ENCODE peak calls at places on chromosomes 12 and 14, in four cellular contexts. X is tibial nerve, Q is A549, E is choroid plexus epithelial cell. Y is an unnamed sample.

GRCh38 chr12:11731455-11731854 is 82.0 kb downstream of the ETV6 start:
- DNase-seq in X (no peak), Q (peak; percentile 21), E (peak; percentile 84), Y (peak; percentile 62)

GRCh38 chr14:37232907-37233481 is 35.3 kb downstream of the MIPOL1 start:
- DNase-seq in Q (peak; percentile 63), X (no peak), E (peak; percentile 77), Y (peak; percentile 70)

GRCh38 chr12:94309348-94309747 is 150.3 kb downstream of the CEP83 start:
- DNase-seq in Q (no peak), E (no peak), X (no peak), Y (no peak)

GRCh38 chr12:104910196-104910840 is 47.8 kb downstream of the SLC41A2 start:
- DNase-seq in Q (no peak), X (no peak), E (peak; percentile 48), Y (peak; percentile 29)

GRCh38 chr14:34059037-34059924 is 108.4 kb upstream of the EGLN3 start:
- DNase-seq in Q (peak; percentile 66), X (no peak), E (no peak), Y (no peak)

GRCh38 chr12:25959069-25959961 is 833 bp downstream of the RASSF8 start:
- DNase-seq in X (no peak), Q (peak; percentile 46), E (peak; percentile 92), Y (peak; percentile 92)

GRCh38 chr12:107543841-107544240 is 141.8 kb upstream of the PWP1 start:
- DNase-seq in Q (no peak), E (no peak), X (no peak), Y (no peak)

GRCh38 chr12:21476949-21477348 is 24.5 kb downstream of the RECQL start:
- DNase-seq in E (peak; percentile 72), Q (no peak), X (no peak), Y (peak; percentile 8)

GRCh38 chr14:66379116-66379515 is 107.1 kb upstream of the CCDC196 start:
- DNase-seq in X (no peak), Q (no peak), E (no peak), Y (no peak)

GRCh38 chr14:94098359-94098758 is 12.2 kb upstream of the IFI27 start:
- DNase-seq in E (peak; percentile 23), Q (no peak), X (no peak), Y (peak; percentile 88)

GRCh38 chr14:28759658-28760313 is 6.8 kb upstream of the FOXG1 start:
- DNase-seq in E (no peak), Q (no peak), X (no peak), Y (no peak)

GRCh38 chr12:120194534-120195395 is at the start of gene GCN1:
- DNase-seq in E (peak; percentile 86), X (peak; percentile 64), Q (peak; percentile 84), Y (peak; percentile 76)

GRCh38 chr12:47397664-47398281 is 308.1 kb downstream of the RPAP3 start:
- DNase-seq in E (peak; percentile 89), X (no peak), Q (peak; percentile 95), Y (peak; percentile 81)

GRCh38 chr14:70873627-70874026 is 33.6 kb upstream of the PCNX1 start:
- DNase-seq in X (no peak), E (no peak), Q (no peak), Y (no peak)

GRCh38 chr12:71607494-71608330 is 55.9 kb downstream of the ZFC3H1 start:
- DNase-seq in Q (no peak), X (no peak), E (no peak), Y (no peak)

GRCh38 chr12:72574138-72574537 is 302.0 kb downstream of the TRHDE start:
- DNase-seq in X (no peak), Q (no peak), E (no peak), Y (no peak)

GRCh38 chr12:53940448-53941014 is 1.9 kb downstream of the HOXC13 start:
- DNase-seq in Q (no peak), X (no peak), E (no peak), Y (no peak)
- H3K4me3 ChIP-seq in Q (peak overlapping the region; percentile 86), X (no peak overlapping the region), E (no peak overlapping the region), Y (no peak overlapping the region)

DNA sequence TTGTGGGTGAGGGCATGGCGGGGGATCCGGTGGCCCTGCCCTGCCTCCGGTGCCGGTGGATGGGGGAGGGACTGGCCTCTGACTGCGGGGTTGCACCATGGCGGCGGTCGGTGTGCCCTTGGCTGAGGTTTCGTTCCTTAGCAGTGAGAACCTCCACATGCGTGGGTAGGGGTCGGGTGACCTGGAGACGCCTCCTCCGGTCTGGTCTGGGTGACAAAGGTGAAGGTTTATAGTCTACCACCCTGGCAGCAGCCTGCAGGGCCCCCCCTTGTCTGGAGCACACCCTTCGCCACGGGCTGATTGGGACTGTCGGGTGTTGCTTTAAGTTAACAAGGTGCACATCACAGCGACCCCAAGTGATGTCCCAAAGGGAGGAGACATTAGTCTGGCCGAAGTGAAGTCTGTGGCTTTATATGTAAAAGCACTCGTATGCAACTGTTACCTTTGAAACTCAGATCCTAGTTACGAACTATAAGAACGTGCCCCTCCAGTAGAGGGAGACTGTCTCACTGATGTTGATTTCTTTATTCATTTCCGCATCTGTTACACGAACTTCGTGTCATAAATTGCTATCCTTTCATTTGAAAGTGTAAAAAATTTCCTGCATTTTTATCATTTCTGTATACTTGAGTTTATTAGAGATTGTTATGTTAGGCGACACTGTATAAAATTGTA is 74.4 kb downstream of the WDR20 start:
- DNase-seq in E (no peak), Q (peak; percentile 12), X (no peak), Y (no peak)
- TF ChIP-seq CTCF in E (peak; percentile 26), Q (peak; percentile 32), X (no peak), Y (no peak)

DNA sequence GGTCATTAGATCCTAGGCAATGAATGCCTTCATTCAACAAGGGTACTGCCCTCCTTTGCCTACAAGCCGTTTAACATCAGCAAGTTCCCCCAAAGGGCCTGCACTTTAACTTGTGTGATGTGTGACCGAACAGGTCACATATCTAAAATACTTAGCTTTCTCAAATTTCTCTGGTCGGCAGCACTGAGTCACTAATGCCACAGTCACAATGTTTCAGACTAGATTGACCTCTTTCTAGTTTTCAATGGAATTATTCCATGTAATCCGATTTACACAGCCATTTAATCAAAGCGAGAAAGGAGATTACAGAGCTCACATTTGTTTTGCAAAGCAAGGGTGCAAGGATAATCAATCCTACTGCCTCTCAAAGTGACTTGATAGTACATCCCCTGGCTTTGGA is 2.0 kb downstream of the KITLG start:
- DNase-seq in Q (no peak), E (peak; percentile 26), X (no peak), Y (no peak)
- H3K4me3 ChIP-seq in Q (peak overlapping the region; percentile 70), E (peak overlapping the region; percentile 83), X (peak overlapping the region; percentile 62), Y (peak overlapping the region; percentile 87)

DNA sequence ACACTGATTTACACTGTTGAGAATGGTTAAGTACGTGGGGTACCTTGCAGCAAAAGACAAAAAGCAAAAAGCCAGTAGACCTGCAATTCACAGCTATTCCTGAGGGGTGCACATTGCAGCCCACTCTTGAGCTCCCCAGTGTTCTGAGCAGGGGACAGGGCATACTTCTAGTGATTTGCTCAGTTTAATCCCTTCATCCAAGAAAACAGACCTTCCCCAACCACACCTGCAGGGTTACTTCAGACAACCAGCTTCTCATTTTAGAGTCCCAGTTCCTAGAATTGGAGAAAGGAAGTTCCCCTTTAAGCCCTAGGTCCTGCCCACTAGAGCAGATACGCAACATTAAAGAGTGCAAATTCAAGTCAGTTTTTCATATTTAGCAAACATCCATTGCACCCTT is 3.6 kb upstream of the WSB2 start:
- DNase-seq in E (peak; percentile 33), X (no peak), Q (no peak), Y (no peak)
- TF ChIP-seq CTCF in E (peak; percentile 47), X (no peak), Q (no peak), Y (peak; percentile 19)

GRCh38 chr12:110545812-110546211 is 37.3 kb downstream of the PPTC7 start:
- DNase-seq in Q (no peak), X (no peak), E (peak; percentile 37), Y (no peak)

GRCh38 chr12:110549716-110550115 is 33.4 kb downstream of the PPTC7 start:
- DNase-seq in Q (no peak), X (no peak), E (no peak), Y (no peak)

GRCh38 chr12:110546339-110546738 is 36.8 kb downstream of the PPTC7 start:
- DNase-seq in E (peak; percentile 91), Q (peak; percentile 28), X (no peak), Y (peak; percentile 94)

GRCh38 chr12:110548678-110549077 is 34.4 kb downstream of the PPTC7 start:
- DNase-seq in E (peak; percentile 58), Q (no peak), X (no peak), Y (peak; percentile 70)

DNA sequence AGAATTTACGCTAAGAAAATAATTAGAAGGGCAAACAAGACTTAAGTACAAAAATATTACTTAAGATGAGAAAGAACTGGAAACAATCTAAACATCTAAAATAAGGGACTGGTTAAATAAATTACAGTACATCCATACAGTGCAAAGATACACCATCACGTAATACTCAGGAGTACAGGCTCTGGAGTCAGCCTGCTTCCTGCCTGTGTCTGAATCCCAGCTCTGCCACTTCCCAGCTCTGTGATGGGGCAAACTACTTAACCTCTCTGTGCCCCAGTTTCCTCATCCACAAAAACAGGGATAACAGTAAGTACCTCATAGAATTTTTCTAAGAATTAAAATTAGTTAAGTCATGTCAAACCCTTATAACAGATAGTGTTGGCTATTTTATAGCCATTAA is 36.0 kb downstream of the PPTC7 start:
- DNase-seq in E (no peak), Q (no peak), X (no peak), Y (no peak)
- H3K4me3 ChIP-seq in E (no peak overlapping the region), Q (no peak overlapping the region), X (no peak overlapping the region), Y (no peak overlapping the region)

DNA sequence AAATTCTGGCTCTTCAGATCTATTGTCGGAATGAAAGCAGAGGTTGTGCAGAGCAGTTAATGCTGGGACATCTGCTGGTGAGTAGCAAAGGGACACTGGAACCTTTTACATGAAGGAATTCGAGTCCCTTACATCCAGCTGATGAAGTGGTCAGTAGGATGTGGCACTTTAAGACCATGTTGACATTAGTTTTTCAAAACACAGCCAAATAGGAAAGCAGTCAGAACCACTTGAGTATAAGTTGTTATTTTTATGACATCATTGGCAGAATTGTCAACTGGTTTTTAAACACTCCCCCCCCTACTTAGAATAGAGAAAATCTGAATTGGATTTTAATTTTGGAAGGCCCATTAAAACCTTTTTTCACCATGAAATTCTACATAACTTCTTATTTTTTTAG is 46.8 kb upstream of the AMN start:
- DNase-seq in Q (no peak), X (no peak), E (no peak), Y (no peak)
- TF ChIP-seq CTCF in Q (no peak), X (no peak), E (no peak), Y (no peak)

GRCh38 chr14:103096387-103096786 is 1.9 kb downstream of the EXOC3L4 start:
- DNase-seq in Q (no peak), X (no peak), E (no peak), Y (no peak)
- H3K4me3 ChIP-seq in Q (no peak overlapping the region), X (no peak overlapping the region), E (no peak overlapping the region), Y (no peak overlapping the region)

GRCh38 chr14:58258156-58258555 is 13.5 kb downstream of the PSMA3 start:
- DNase-seq in Q (no peak), X (no peak), E (peak; percentile 15), Y (no peak)
- TF ChIP-seq CTCF in Q (no peak), X (no peak), E (peak; percentile 24), Y (no peak)